ENCODE peak calls at places on chromosomes 1 and 21, in six cellular contexts. A is T-helper 2 cell; K is foreskin melanocyte; F is activated CD4-positive, alpha-beta T cell treated with anti-CD3 and anti-CD28 coated beads for 24 hours; N is sciatic nerve; E is left ventricle myocardium inferior. Z is an unnamed sample.

GRCh38 chr21:45225041-45225740 is 62.5 kb downstream of the POFUT2 start:
- DNase-seq in E (no peak), N (no peak), K (no peak), A (no peak), F (no peak), Z (no peak)

GRCh38 chr1:78533536-78533935 is 42.8 kb downstream of the PTGFR start:
- DNase-seq in F (no peak), N (no peak), K (no peak), E (no peak), A (no peak), Z (no peak)

GRCh38 chr1:28792644-28793121 is 19.3 kb upstream of the OPRD1 start:
- DNase-seq in E (no peak), K (no peak), F (no peak), A (no peak), N (no peak), Z (no peak)

GRCh38 chr1:96473791-96474452 is 247.7 kb upstream of the PTBP2 start:
- DNase-seq in K (no peak), F (no peak), E (no peak), A (no peak), N (no peak), Z (peak)

GRCh38 chr1:94591791-94592565 is 50.4 kb upstream of the F3 start:
- DNase-seq in K (no peak), F (no peak), A (no peak), E (no peak), N (no peak), Z (no peak)

GRCh38 chr1:32867671-32868070 is 3.0 kb downstream of the FNDC5 start:
- DNase-seq in K (no peak), N (no peak), E (no peak), F (no peak), A (no peak), Z (no peak)

GRCh38 chr21:39452207-39452964 is 616 bp downstream of the SH3BGR start:
- DNase-seq in A (no peak), N (no peak), F (no peak), K (peak), E (no peak), Z (no peak)

GRCh38 chr1:54980528-54981241 is at the start of gene TMEM61:
- DNase-seq in E (no peak), F (no peak), K (no peak), A (no peak), N (no peak), Z (no peak)

GRCh38 chr1:150243003-150243402 is 7.1 kb upstream of the ANP32E start:
- DNase-seq in F (no peak), A (no peak), K (no peak), N (no peak), E (no peak), Z (no peak)

GRCh38 chr1:188857526-188858087 is 1620.1 kb downstream of the BRINP3 start:
- DNase-seq in F (no peak), E (no peak), A (no peak), N (no peak), K (no peak), Z (no peak)

GRCh38 chr21:43702785-43703067 is 16.2 kb upstream of the PDXK start:
- DNase-seq in N (no peak), F (no peak), A (no peak), K (no peak), E (no peak), Z (no peak)

GRCh38 chr1:84691139-84691783 is 1.0 kb upstream of the SSX2IP start:
- DNase-seq in K (no peak), E (no peak), N (no peak), F (no peak), A (peak), Z (no peak)

GRCh38 chr1:9539829-9540550 is 725 bp downstream of the SLC25A33 start:
- DNase-seq in E (peak), A (peak), K (peak), N (peak), F (peak), Z (peak)

GRCh38 chr1:10788592-10789006 is 7.8 kb downstream of the CASZ1 start:
- DNase-seq in F (no peak), K (no peak), A (no peak), N (no peak), E (peak), Z (no peak)